ENCODE peak calls at places on chromosomes 11 and 22, in four cellular contexts. X is H9, D is mesendoderm, B is H1. W is an unnamed sample.

GRCh38 chr11:46345881-46346484 is 1.3 kb upstream of the DGKZ start:
- DNase-seq in X (no peak), D (no peak), B (no peak), W (no peak)

GRCh38 chr22:24367841-24368240 is 59.6 kb upstream of the ADORA2A start:
- DNase-seq in X (no peak), D (no peak), B (no peak), W (peak; percentile 42)

GRCh38 chr11:77062924-77063323 is 3.8 kb upstream of the CAPN5 start:
- DNase-seq in X (peak; percentile 30), D (no peak), B (no peak), W (no peak)

GRCh38 chr22:47656806-47657205 is 894.4 kb downstream of the TBC1D22A start:
- DNase-seq in X (no peak), D (no peak), B (no peak), W (no peak)

GRCh38 chr22:37193629-37194191 is 5.7 kb upstream of the C1QTNF6 start:
- DNase-seq in X (no peak), D (no peak), B (no peak), W (peak; percentile 36)

GRCh38 chr11:1933416-1934325 is 13.5 kb upstream of the MRPL23 start:
- DNase-seq in X (no peak), D (no peak), B (no peak), W (no peak)

GRCh38 chr11:111775024-111775710 is 9.0 kb upstream of the PPP2R1B start:
- DNase-seq in X (no peak), D (no peak), B (no peak), W (peak; percentile 50)

GRCh38 chr11:116827461-116827860 is 2.2 kb upstream of the APOC3 start:
- DNase-seq in X (no peak), D (no peak), B (no peak), W (no peak)

GRCh38 chr11:114651145-114651718 is 27.1 kb upstream of the NXPE2 start:
- DNase-seq in X (no peak), D (no peak), B (no peak), W (no peak)

GRCh38 chr11:27471588-27472397 is 797 bp downstream of the LGR4 start:
- DNase-seq in X (peak; percentile 61), D (peak; percentile 65), B (peak; percentile 66), W (no peak)

GRCh38 chr22:37303821-37304274 is 21.5 kb downstream of the CYTH4 start:
- DNase-seq in X (no peak), D (no peak), B (no peak), W (peak; percentile 95)

GRCh38 chr11:79150966-79151365 is 289.9 kb downstream of the TENM4 start:
- DNase-seq in X (no peak), D (no peak), B (no peak), W (peak; percentile 86)

GRCh38 chr11:44833869-44834452 is 107.2 kb downstream of the TSPAN18 start:
- DNase-seq in X (no peak), D (peak; percentile 60), B (no peak), W (no peak)

GRCh38 chr11:41836426-41836825 is 377.0 kb upstream of the LRRC4C start:
- DNase-seq in X (no peak), D (no peak), B (no peak), W (no peak)

GRCh38 chr11:109619498-109619897 is 197.5 kb downstream of the C11orf87 start:
- DNase-seq in X (no peak), D (no peak), B (no peak), W (no peak)

GRCh38 chr11:86193297-86194095 is 51.1 kb upstream of the EED start:
- DNase-seq in X (peak; percentile 81), D (peak; percentile 93), B (peak; percentile 77), W (peak; percentile 80)

GRCh38 chr11:106329273-106330018 is 252.0 kb downstream of the AASDHPPT start:
- DNase-seq in X (no peak), D (no peak), B (no peak), W (no peak)

GRCh38 chr11:32792948-32793475 is 1.4 kb downstream of the CCDC73 start:
- DNase-seq in X (peak; percentile 36), D (peak; percentile 22), B (peak; percentile 80), W (peak; percentile 27)

GRCh38 chr11:11396290-11397042 is 43.4 kb upstream of the CSNK2A3 start:
- DNase-seq in X (no peak), D (peak; percentile 80), B (no peak), W (peak; percentile 97)

GRCh38 chr22:36211237-36211881 is 9.8 kb upstream of the APOL4 start:
- DNase-seq in X (no peak), D (no peak), B (no peak), W (peak; percentile 56)

GRCh38 chr22:24236656-24237055 is 8.2 kb downstream of the GGT5 start:
- DNase-seq in X (no peak), D (no peak), B (no peak), W (no peak)

GRCh38 chr11:108559904-108560303 is 33.7 kb downstream of the EXPH5 start:
- DNase-seq in X (no peak), D (no peak), B (no peak), W (peak; percentile 76)

GRCh38 chr11:93984205-93984586 is 37.0 kb upstream of the HEPHL1 start:
- DNase-seq in X (no peak), D (no peak), B (no peak), W (peak; percentile 2)

GRCh38 chr22:21092797-21093554 is 47.2 kb downstream of the LRRC74B start:
- DNase-seq in X (no peak), D (no peak), B (peak; percentile 4), W (no peak)

GRCh38 chr22:47167056-47167455 is 404.6 kb downstream of the TBC1D22A start:
- DNase-seq in X (peak; percentile 8), D (no peak), B (no peak), W (no peak)

GRCh38 chr11:8604078-8604723 is 10.2 kb upstream of the STK33 start:
- DNase-seq in X (peak; percentile 75), D (peak; percentile 75), B (peak; percentile 88), W (peak; percentile 100)

GRCh38 chr11:62726156-62727006 is 876 bp downstream of the HNRNPUL2 start:
- DNase-seq in X (no peak), D (peak; percentile 16), B (no peak), W (no peak)

GRCh38 chr22:16608931-16609330 is 16.3 kb upstream of the CCT8L2 start:
- DNase-seq in X (no peak), D (no peak), B (no peak), W (no peak)

GRCh38 chr11:693415-693831 is 1.6 kb downstream of the DEAF1 start:
- DNase-seq in X (no peak), D (no peak), B (no peak), W (no peak)

GRCh38 chr11:32340181-32340580 is 95.2 kb downstream of the WT1 start:
- DNase-seq in X (no peak), D (no peak), B (no peak), W (no peak)

GRCh38 chr11:61771195-61771894 is 18.9 kb downstream of the MYRF start:
- DNase-seq in X (no peak), D (no peak), B (no peak), W (no peak)

GRCh38 chr11:85316967-85317366 is 310.2 kb downstream of the DLG2 start:
- DNase-seq in X (no peak), D (no peak), B (no peak), W (no peak)

GRCh38 chr11:57544566-57544965 is 7.2 kb downstream of the SMTNL1 start:
- DNase-seq in X (no peak), D (no peak), B (no peak), W (no peak)

GRCh38 chr11:61962213-61963015 is 5.0 kb downstream of the FTH1 start:
- DNase-seq in X (no peak), D (no peak), B (no peak), W (no peak)

GRCh38 chr11:2489103-2489502 is 44.3 kb downstream of the KCNQ1 start:
- DNase-seq in X (no peak), D (no peak), B (no peak), W (no peak)

GRCh38 chr11:72228229-72228843 is 3.8 kb downstream of the INPPL1 start:
- DNase-seq in X (peak; percentile 39), D (no peak), B (no peak), W (no peak)

GRCh38 chr11:60305906-60306619 is 21.0 kb upstream of the MS4A6E start:
- DNase-seq in X (no peak), D (peak; percentile 71), B (no peak), W (no peak)

DNA sequence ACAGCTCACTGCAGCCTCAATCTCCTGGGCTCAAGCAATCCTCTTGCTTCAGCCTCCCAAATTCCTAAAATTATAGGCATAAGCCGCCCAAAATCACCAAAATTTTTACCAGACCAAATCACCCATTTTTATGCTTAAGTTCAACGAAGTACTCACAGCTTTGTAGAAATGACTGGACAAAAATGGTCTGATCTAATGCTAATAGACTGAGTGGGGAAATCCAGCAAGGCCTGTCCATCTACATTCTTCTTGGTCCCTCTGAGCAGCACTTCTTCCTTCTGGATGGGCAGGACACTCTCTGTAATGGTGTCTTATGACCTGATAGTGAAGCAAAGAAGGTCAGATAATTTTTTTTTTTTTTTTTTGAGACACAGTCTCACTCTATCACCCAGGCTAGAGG is 18.7 kb upstream of the OR6X1 start:
- DNase-seq in X (no peak), D (no peak), B (no peak), W (no peak)
- H4K5ac ChIP-seq in X (no peak overlapping the region), D (no peak overlapping the region), B (peak overlapping the region; percentile 5), W (no peak overlapping the region)

GRCh38 chr11:67632175-67632981 is 2.6 kb upstream of the NUDT8 start:
- DNase-seq in X (peak; percentile 31), D (no peak), B (no peak), W (no peak)

GRCh38 chr11:67632982-67633755 is 3.4 kb upstream of the NUDT8 start:
- DNase-seq in X (peak; percentile 27), D (no peak), B (no peak), W (no peak)

GRCh38 chr11:67634366-67635230 is 4.9 kb upstream of the NUDT8 start:
- DNase-seq in X (peak; percentile 40), D (no peak), B (no peak), W (no peak)

GRCh38 chr11:67635231-67635521 is 4.4 kb downstream of the TBX10 start:
- DNase-seq in X (no peak), D (no peak), B (no peak), W (no peak)

GRCh38 chr11:67633758-67634365 is 4.1 kb upstream of the NUDT8 start:
- DNase-seq in X (peak; percentile 36), D (no peak), B (no peak), W (no peak)
- H2BK5ac ChIP-seq in X (no peak overlapping the region), D (no peak overlapping the region), B (peak overlapping the region; percentile 61), W (no peak overlapping the region)

GRCh38 chr11:59138643-59139042 is 4.0 kb upstream of the FAM111A start:
- DNase-seq in X (no peak), D (no peak), B (no peak), W (no peak)

GRCh38 chr11:59141673-59142460 is 789 bp upstream of the FAM111A start:
- DNase-seq in X (no peak), D (no peak), B (no peak), W (peak; percentile 68)

GRCh38 chr11:59142530-59143507 is at the start of gene FAM111A:
- DNase-seq in X (peak; percentile 96), D (peak; percentile 94), B (peak; percentile 83), W (peak; percentile 86)

GRCh38 chr11:59144096-59144495 is 1.4 kb downstream of the FAM111A start:
- DNase-seq in X (no peak), D (peak; percentile 2), B (no peak), W (peak; percentile 0)

DNA sequence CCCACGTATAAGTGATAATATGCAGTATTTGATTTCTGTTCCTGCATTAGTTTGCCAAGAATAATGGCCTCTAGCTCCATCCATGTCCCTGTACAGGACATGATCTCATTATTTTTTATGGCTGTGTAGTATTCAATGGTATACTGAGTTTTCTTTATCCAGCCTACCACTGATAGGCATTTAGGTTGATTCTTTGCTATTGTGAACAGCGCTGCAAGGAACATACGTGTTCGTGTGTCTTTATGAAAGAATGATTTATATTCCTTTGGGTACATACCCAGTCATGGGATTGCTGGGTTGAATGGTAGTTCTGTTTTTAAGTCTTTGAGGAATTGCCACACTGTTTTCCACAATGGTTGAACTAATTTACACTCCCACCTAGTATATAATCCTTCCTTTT is 1.5 kb upstream of the FAM111A start:
- DNase-seq in X (no peak), D (no peak), B (no peak), W (no peak)
- H4K5ac ChIP-seq in X (no peak overlapping the region), D (no peak overlapping the region), B (no peak overlapping the region), W (no peak overlapping the region)

GRCh38 chr11:76025817-76026216 is 180.5 kb downstream of the WNT11 start:
- DNase-seq in X (no peak), D (peak; percentile 7), B (no peak), W (no peak)
- H2BK5ac ChIP-seq in X (no peak overlapping the region), D (no peak overlapping the region), B (no peak overlapping the region), W (no peak overlapping the region)